ENCODE peak calls at places on chromosomes 2 and 18, in eight cellular contexts. O is NCI-H1417, K is Karpas-422, H is thoracic aorta, I is NCI-H510A, X is germinal center, L is A172, B is KG1. Y is an unnamed sample.

GRCh38 chr2:73028841-73029240 is 42.7 kb downstream of the SFXN5 start:
- DNase-seq in O (peak), K (no peak), H (peak), I (no peak), X (no peak), L (no peak), B (no peak), Y (no peak)

GRCh38 chr2:23475036-23475435 is 90.1 kb downstream of the KLHL29 start:
- DNase-seq in O (no peak), K (no peak), H (no peak), I (no peak), X (no peak), L (no peak), B (no peak), Y (no peak)

GRCh38 chr2:157606534-157606933 is 22.1 kb downstream of the ACVR1C start:
- DNase-seq in O (no peak), K (no peak), H (no peak), I (no peak), X (no peak), L (no peak), B (no peak), Y (no peak)

GRCh38 chr2:235493775-235494715 is at the start of gene AGAP1:
- DNase-seq in O (peak), K (no peak), H (peak), I (peak), X (peak), L (peak), B (no peak), Y (no peak)

GRCh38 chr2:173872714-173873113 is 92.5 kb downstream of the SP3 start:
- DNase-seq in O (no peak), K (no peak), H (no peak), I (peak), X (no peak), L (no peak), B (no peak), Y (no peak)

GRCh38 chr2:207944334-207944733 is 81.0 kb downstream of the PLEKHM3 start:
- DNase-seq in O (no peak), K (no peak), H (no peak), I (no peak), X (no peak), L (no peak), B (no peak), Y (no peak)

GRCh38 chr2:191832668-191833067 is 14.2 kb downstream of the CAVIN2 start:
- DNase-seq in O (no peak), K (no peak), H (no peak), I (no peak), X (no peak), L (no peak), B (no peak), Y (no peak)

GRCh38 chr18:48612511-48612910 is 73.7 kb downstream of the CTIF start:
- DNase-seq in O (no peak), K (no peak), H (no peak), I (no peak), X (no peak), L (no peak), B (no peak), Y (no peak)

GRCh38 chr18:23596183-23596582 is 9.9 kb upstream of the NPC1 start:
- DNase-seq in O (no peak), K (no peak), H (no peak), I (no peak), X (no peak), L (no peak), B (no peak), Y (peak)

GRCh38 chr2:23585218-23585945 is 200.4 kb downstream of the KLHL29 start:
- DNase-seq in O (no peak), K (no peak), H (no peak), I (no peak), X (no peak), L (no peak), B (no peak), Y (no peak)

GRCh38 chr2:233688341-233688740 is 4.3 kb upstream of the UGT1A6 start:
- DNase-seq in O (no peak), K (peak), H (no peak), I (no peak), X (no peak), L (no peak), B (no peak), Y (no peak)

GRCh38 chr2:199738723-199739412 is 112.1 kb downstream of the FTCDNL1 start:
- DNase-seq in O (no peak), K (no peak), H (no peak), I (no peak), X (no peak), L (peak), B (peak), Y (no peak)

GRCh38 chr2:173903611-173904394 is 61.4 kb downstream of the SP3 start:
- DNase-seq in O (no peak), K (no peak), H (no peak), I (no peak), X (no peak), L (no peak), B (no peak), Y (no peak)

GRCh38 chr2:240392948-240393830 is 42.3 kb upstream of the GPC1 start:
- DNase-seq in O (no peak), K (no peak), H (no peak), I (no peak), X (no peak), L (no peak), B (no peak), Y (no peak)

GRCh38 chr18:42340423-42341009 is 385.5 kb downstream of the PIK3C3 start:
- DNase-seq in O (no peak), K (no peak), H (no peak), I (no peak), X (no peak), L (no peak), B (no peak), Y (no peak)

GRCh38 chr18:69127844-69128486 is 272.7 kb upstream of the DOK6 start:
- DNase-seq in O (no peak), K (no peak), H (no peak), I (no peak), X (no peak), L (no peak), B (no peak), Y (no peak)

GRCh38 chr2:204453730-204454167 is 91.5 kb upstream of the PARD3B start:
- DNase-seq in O (no peak), K (no peak), H (no peak), I (no peak), X (no peak), L (peak), B (no peak), Y (no peak)

GRCh38 chr2:17460401-17461086 is 57.7 kb downstream of the RAD51AP2 start:
- DNase-seq in O (no peak), K (no peak), H (no peak), I (no peak), X (no peak), L (no peak), B (no peak), Y (no peak)